ENCODE peak calls at places on chromosomes 3 and 15, in four cellular contexts. Q, O, R and S are unnamed samples.

GRCh38 chr3:58260261-58260731 is 22.7 kb downstream of the ABHD6 start:
- DNase-seq in Q (no peak), O (no peak), R (peak), S (no peak)

GRCh38 chr3:185824051-185824466 is 783 bp downstream of the IGF2BP2 start:
- DNase-seq in Q (no peak), O (peak), R (peak), S (peak)

GRCh38 chr3:48727511-48727910 is 10.5 kb upstream of the IP6K2 start:
- DNase-seq in Q (no peak), O (no peak), R (no peak), S (no peak)

GRCh38 chr3:61875073-61875472 is 313.7 kb downstream of the PTPRG start:
- DNase-seq in Q (no peak), O (no peak), R (no peak), S (no peak)

GRCh38 chr3:12198301-12198700 is 39.6 kb upstream of the TIMP4 start:
- DNase-seq in Q (no peak), O (no peak), R (peak), S (no peak)

GRCh38 chr15:83110361-83110760 is 2.9 kb downstream of the TM6SF1 start:
- DNase-seq in Q (no peak), O (no peak), R (no peak), S (no peak)

GRCh38 chr3:194365978-194366490 is 3.5 kb downstream of the LRRC15 start:
- DNase-seq in Q (no peak), O (no peak), R (no peak), S (no peak)

GRCh38 chr15:51782357-51782896 is 31.0 kb downstream of the TMOD2 start:
- DNase-seq in Q (no peak), O (no peak), R (no peak), S (no peak)